ENCODE peak calls at places on chromosomes 12 and 14, in seven cellular contexts. G is fibroblast of lung, B is DND-41, C is hepatocyte, Z is PC-9, E is GM12878, K is SK-N-MC. M is an unnamed sample.

GRCh38 chr12:118330421-118331018 is 42.2 kb downstream of the TAOK3 start:
- DNase-seq in G (peak), B (no peak), C (peak), Z (no peak), E (no peak), K (peak), M (peak)

GRCh38 chr14:78970677-78971076 is 800.5 kb downstream of the NRXN3 start:
- DNase-seq in G (peak), B (no peak), C (no peak), Z (no peak), E (no peak), K (no peak), M (peak)

GRCh38 chr12:48786591-48787544 is 2.0 kb downstream of the ADCY6 start:
- DNase-seq in G (no peak), B (no peak), C (no peak), Z (no peak), E (no peak), K (no peak), M (no peak)

GRCh38 chr12:46395308-46395707 is 22.7 kb upstream of the SLC38A2 start:
- DNase-seq in G (no peak), B (no peak), C (no peak), Z (no peak), E (no peak), K (no peak), M (peak)

GRCh38 chr14:20332386-20332945 is 613 bp downstream of the CCNB1IP1 start:
- DNase-seq in G (peak), B (no peak), C (peak), Z (no peak), E (no peak), K (no peak), M (peak)

GRCh38 chr12:92696240-92696639 is 6.5 kb upstream of the PLEKHG7 start:
- DNase-seq in G (peak), B (no peak), C (no peak), Z (no peak), E (no peak), K (no peak), M (peak)

GRCh38 chr12:92844147-92844763 is 84.8 kb downstream of the EEA1 start:
- DNase-seq in G (no peak), B (no peak), C (no peak), Z (no peak), E (no peak), K (peak), M (no peak)

GRCh38 chr12:70695361-70696023 is 58.3 kb upstream of the PTPRB start:
- DNase-seq in G (no peak), B (no peak), C (peak), Z (no peak), E (no peak), K (no peak), M (no peak)

GRCh38 chr14:101965145-101965531 is 765 bp downstream of the DYNC1H1 start:
- DNase-seq in G (peak), B (peak), C (peak), Z (peak), E (no peak), K (no peak), M (peak)

GRCh38 chr14:35362911-35363374 is 41.6 kb downstream of the NFKBIA start:
- DNase-seq in G (peak), B (no peak), C (no peak), Z (no peak), E (no peak), K (no peak), M (no peak)

GRCh38 chr14:76887196-76887595 is 61.0 kb downstream of the LRRC74A start:
- DNase-seq in G (no peak), B (no peak), C (no peak), Z (no peak), E (no peak), K (no peak), M (no peak)

GRCh38 chr12:45893240-45893639 is 97.1 kb downstream of the SCAF11 start:
- DNase-seq in G (no peak), B (no peak), C (no peak), Z (no peak), E (no peak), K (no peak), M (peak)

GRCh38 chr14:63855272-63855671 is 2.5 kb downstream of the SYNE2 start:
- DNase-seq in G (no peak), B (no peak), C (no peak), Z (no peak), E (no peak), K (no peak), M (no peak)

GRCh38 chr12:48770756-48771155 is 18.1 kb downstream of the ADCY6 start:
- DNase-seq in G (no peak), B (no peak), C (no peak), Z (no peak), E (no peak), K (no peak), M (no peak)

GRCh38 chr12:52168019-52168717 is 23.6 kb downstream of the KRT80 start:
- DNase-seq in G (no peak), B (no peak), C (peak), Z (no peak), E (no peak), K (no peak), M (no peak)

GRCh38 chr14:74860179-74860578 is 15.8 kb downstream of the PROX2 start:
- DNase-seq in G (no peak), B (no peak), C (no peak), Z (no peak), E (no peak), K (no peak), M (no peak)

GRCh38 chr14:104680806-104681688 is 8.4 kb upstream of the INF2 start:
- DNase-seq in G (peak), B (no peak), C (peak), Z (peak), E (no peak), K (no peak), M (peak)

GRCh38 chr14:105525326-105525725 is 1.1 kb upstream of the TMEM121 start:
- DNase-seq in G (no peak), B (no peak), C (no peak), Z (no peak), E (no peak), K (no peak), M (no peak)

GRCh38 chr12:79063258-79063657 is 198.7 kb downstream of the SYT1 start:
- DNase-seq in G (peak), B (no peak), C (no peak), Z (no peak), E (no peak), K (peak), M (peak)

GRCh38 chr12:52519826-52520662 is at the start of gene KRT5:
- DNase-seq in G (no peak), B (no peak), C (no peak), Z (peak), E (no peak), K (no peak), M (no peak)

GRCh38 chr14:93232159-93232558 is 25.1 kb downstream of the UBR7 start:
- DNase-seq in G (no peak), B (no peak), C (no peak), Z (no peak), E (no peak), K (no peak), M (no peak)

GRCh38 chr12:62933871-62934798 is 815 bp downstream of the PPM1H start:
- DNase-seq in G (peak), B (peak), C (peak), Z (peak), E (no peak), K (no peak), M (peak)
- TF ChIP-seq EZH2 in G (no peak), B (no peak), C (peak), Z (no peak), E (no peak), K (no peak), M (peak)

DNA sequence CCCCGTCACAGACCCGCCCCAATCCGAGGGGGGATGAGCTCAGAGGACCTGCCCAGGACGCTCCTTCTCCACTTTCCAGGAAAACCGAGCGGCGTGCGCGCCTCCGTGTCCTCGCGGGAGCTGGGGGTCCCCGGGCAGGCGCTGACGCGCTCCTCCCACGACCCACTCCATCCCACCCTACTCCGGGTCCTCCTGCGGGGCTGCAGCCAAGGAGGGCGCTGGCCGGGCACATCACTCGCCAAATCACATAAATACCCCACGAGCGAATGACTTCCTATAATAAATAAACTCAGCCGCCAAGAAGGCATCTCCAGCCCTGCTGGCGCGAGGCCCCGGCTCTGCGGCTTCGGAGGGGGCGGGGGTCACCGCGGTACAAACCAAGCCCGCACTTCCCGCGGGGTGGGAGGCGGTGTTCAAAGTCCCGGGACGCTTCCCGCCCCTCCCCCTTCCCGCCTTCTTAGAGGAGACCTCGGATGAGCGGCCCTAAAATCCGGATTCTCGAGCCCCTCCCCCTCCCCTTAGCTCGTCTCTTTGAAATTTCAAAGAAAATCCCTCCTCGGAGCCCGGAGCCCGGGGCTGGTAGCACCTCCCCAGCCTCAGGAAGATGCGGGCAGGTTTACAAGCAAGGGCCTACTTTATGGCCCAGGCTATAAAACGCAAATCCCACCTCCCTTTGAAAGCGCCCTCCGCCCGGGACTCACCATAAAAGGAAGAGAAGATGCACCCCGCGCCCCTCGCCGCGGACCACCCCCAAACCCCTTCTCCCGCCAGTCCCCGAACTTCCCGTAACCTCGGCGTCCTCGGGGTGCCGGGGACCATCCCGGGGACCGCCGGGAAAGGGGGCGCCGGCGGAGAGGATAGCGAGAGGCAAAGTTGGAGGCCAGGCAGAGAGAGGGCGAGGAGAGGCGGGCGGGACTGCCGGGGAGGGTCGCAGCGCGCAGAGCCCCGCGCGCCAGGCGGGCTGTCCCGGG is 718 bp upstream of the FZD10 start:
- DNase-seq in G (peak), B (no peak), C (peak), Z (no peak), E (no peak), K (no peak), M (no peak)
- TF ChIP-seq EZH2 in G (no peak), B (no peak), C (peak), Z (no peak), E (no peak), K (peak), M (no peak)

GRCh38 chr12:17197971-17198370 is 592.0 kb upstream of the LMO3 start:
- DNase-seq in G (no peak), B (no peak), C (no peak), Z (no peak), E (no peak), K (no peak), M (no peak)
- TF ChIP-seq EZH2 in G (no peak), B (no peak), C (no peak), Z (no peak), E (no peak), K (no peak), M (no peak)

DNA sequence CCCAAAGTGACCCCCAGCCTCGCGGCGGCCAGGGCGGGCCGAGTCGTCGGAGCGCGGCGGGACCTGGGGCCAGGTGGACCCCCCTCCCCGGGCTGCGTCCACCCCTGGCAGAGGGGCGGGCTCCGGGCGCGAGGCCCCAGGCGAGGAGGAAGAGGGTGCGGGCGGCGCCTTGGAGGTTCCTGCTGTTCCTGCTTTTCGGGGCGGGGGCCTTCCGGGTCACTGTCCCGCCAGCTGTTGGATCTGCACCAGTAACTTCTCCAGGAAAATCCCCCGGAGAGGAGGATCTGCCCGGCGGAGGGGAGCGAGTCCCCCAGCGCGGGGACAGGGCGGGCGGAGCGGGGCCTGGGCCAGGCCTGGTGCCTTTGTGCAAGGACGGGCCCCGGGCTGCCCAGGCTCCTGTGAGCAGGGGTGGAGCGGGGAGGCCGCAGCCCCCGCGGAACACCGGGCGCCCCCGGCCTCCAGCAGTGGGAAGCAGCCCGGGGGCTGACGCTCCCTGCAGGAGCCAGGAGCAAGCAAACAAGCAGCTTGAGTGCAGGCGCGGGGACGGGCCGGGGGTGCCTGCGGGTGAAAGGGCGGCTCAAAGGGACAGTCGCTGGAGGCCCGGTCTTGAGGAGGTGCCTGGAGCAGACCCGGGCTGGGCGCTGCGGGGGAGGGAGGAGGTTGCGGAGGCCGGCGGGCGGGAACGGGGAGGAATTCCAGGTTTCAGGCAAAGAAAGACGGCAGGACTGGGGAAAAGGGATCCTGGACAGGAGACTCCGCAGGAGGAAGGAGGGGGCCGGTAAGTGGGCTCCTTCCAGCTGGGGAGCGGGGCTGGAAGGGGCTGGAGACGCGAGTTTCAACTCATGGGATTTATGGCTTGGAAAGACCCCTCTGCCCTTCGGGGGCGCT is 15.5 kb downstream of the TNFAIP2 start:
- DNase-seq in G (no peak), B (no peak), C (no peak), Z (no peak), E (no peak), K (no peak), M (no peak)
- TF ChIP-seq EZH2 in G (no peak), B (no peak), C (no peak), Z (no peak), E (no peak), K (no peak), M (no peak)

GRCh38 chr14:24080142-24080530 is 8.8 kb downstream of the CPNE6 start:
- DNase-seq in G (no peak), B (no peak), C (no peak), Z (no peak), E (no peak), K (no peak), M (no peak)

GRCh38 chr14:24082411-24083080 is 11.2 kb downstream of the CPNE6 start:
- DNase-seq in G (no peak), B (no peak), C (no peak), Z (no peak), E (no peak), K (no peak), M (no peak)

GRCh38 chr14:24079521-24080141 is 8.3 kb downstream of the CPNE6 start:
- DNase-seq in G (no peak), B (no peak), C (no peak), Z (no peak), E (no peak), K (no peak), M (no peak)

GRCh38 chr14:24081739-24082204 is 10.4 kb downstream of the CPNE6 start:
- DNase-seq in G (no peak), B (no peak), C (no peak), Z (no peak), E (no peak), K (no peak), M (no peak)

GRCh38 chr14:24080888-24081738 is 9.8 kb downstream of the CPNE6 start:
- DNase-seq in G (peak), B (peak), C (peak), Z (no peak), E (no peak), K (no peak), M (peak)
- TF ChIP-seq EZH2 in G (peak), B (peak), C (no peak), Z (no peak), E (no peak), K (no peak), M (no peak)